ENCODE peak calls at places on chromosomes 4 and X, in nine cellular contexts. One of them, this sample, is unnamed.

GRCh38 chr4:63049726-63050125 is 1359.5 kb downstream of the TECRL start:
- DNase-seq in RCC 7860: no peak
- DNase-seq in Calu3: no peak
- DNase-seq in activated CD8-positive, alpha-beta memory T cell treated with anti-CD3 and anti-CD28 coated beads for 1 hour: no peak
- DNase-seq in GM20000: no peak
- DNase-seq in fibroblast of the aortic adventitia: no peak
- DNase-seq in stimulated activated CD4-positive, alpha-beta T cell treated with anti-CD3 and anti-CD28 coated beads, Interleukin-15, amount 100 ng/mL, for 1 hour: no peak
- DNase-seq in islet precursor cell: peak; percentile 97
- DNase-seq in erythroblast: no peak
- DNase-seq in this sample: no peak

GRCh38 chr4:70589785-70590184 is 2.3 kb upstream of the AMBN start:
- DNase-seq in RCC 7860: no peak
- DNase-seq in Calu3: no peak
- DNase-seq in activated CD8-positive, alpha-beta memory T cell treated with anti-CD3 and anti-CD28 coated beads for 1 hour: no peak
- DNase-seq in GM20000: peak; percentile 39
- DNase-seq in fibroblast of the aortic adventitia: no peak
- DNase-seq in stimulated activated CD4-positive, alpha-beta T cell treated with anti-CD3 and anti-CD28 coated beads, Interleukin-15, amount 100 ng/mL, for 1 hour: no peak
- DNase-seq in islet precursor cell: no peak
- DNase-seq in erythroblast: no peak
- DNase-seq in this sample: no peak

GRCh38 chrX:39670281-39670680 is 427.5 kb downstream of the BCOR start:
- DNase-seq in RCC 7860: peak; percentile 29
- DNase-seq in Calu3: no peak
- DNase-seq in activated CD8-positive, alpha-beta memory T cell treated with anti-CD3 and anti-CD28 coated beads for 1 hour: no peak
- DNase-seq in GM20000: no peak
- DNase-seq in fibroblast of the aortic adventitia: no peak
- DNase-seq in stimulated activated CD4-positive, alpha-beta T cell treated with anti-CD3 and anti-CD28 coated beads, Interleukin-15, amount 100 ng/mL, for 1 hour: no peak
- DNase-seq in islet precursor cell: no peak
- DNase-seq in erythroblast: no peak
- DNase-seq in this sample: no peak

GRCh38 chrX:9745417-9746115 is 20.1 kb downstream of the GPR143 start:
- DNase-seq in RCC 7860: peak; percentile 4
- DNase-seq in Calu3: no peak
- DNase-seq in activated CD8-positive, alpha-beta memory T cell treated with anti-CD3 and anti-CD28 coated beads for 1 hour: no peak
- DNase-seq in GM20000: no peak
- DNase-seq in fibroblast of the aortic adventitia: peak; percentile 48
- DNase-seq in stimulated activated CD4-positive, alpha-beta T cell treated with anti-CD3 and anti-CD28 coated beads, Interleukin-15, amount 100 ng/mL, for 1 hour: no peak
- DNase-seq in islet precursor cell: peak; percentile 86
- DNase-seq in erythroblast: no peak
- DNase-seq in this sample: no peak

GRCh38 chr4:10074767-10075105 is 41.9 kb downstream of the WDR1 start:
- DNase-seq in RCC 7860: peak; percentile 55
- DNase-seq in Calu3: no peak
- DNase-seq in activated CD8-positive, alpha-beta memory T cell treated with anti-CD3 and anti-CD28 coated beads for 1 hour: no peak
- DNase-seq in GM20000: peak; percentile 16
- DNase-seq in fibroblast of the aortic adventitia: peak; percentile 20
- DNase-seq in stimulated activated CD4-positive, alpha-beta T cell treated with anti-CD3 and anti-CD28 coated beads, Interleukin-15, amount 100 ng/mL, for 1 hour: no peak
- DNase-seq in islet precursor cell: peak; percentile 71
- DNase-seq in erythroblast: peak; percentile 48
- DNase-seq in this sample: peak; percentile 22

GRCh38 chr4:80036949-80037348 is 36.1 kb downstream of the ANTXR2 start:
- DNase-seq in RCC 7860: no peak
- DNase-seq in Calu3: no peak
- DNase-seq in activated CD8-positive, alpha-beta memory T cell treated with anti-CD3 and anti-CD28 coated beads for 1 hour: no peak
- DNase-seq in GM20000: no peak
- DNase-seq in fibroblast of the aortic adventitia: peak; percentile 97
- DNase-seq in stimulated activated CD4-positive, alpha-beta T cell treated with anti-CD3 and anti-CD28 coated beads, Interleukin-15, amount 100 ng/mL, for 1 hour: no peak
- DNase-seq in islet precursor cell: no peak
- DNase-seq in erythroblast: no peak
- DNase-seq in this sample: peak; percentile 87

GRCh38 chr4:89305712-89306437 is 1.7 kb downstream of the GPRIN3 start:
- DNase-seq in RCC 7860: peak; percentile 56
- DNase-seq in Calu3: peak; percentile 35
- DNase-seq in activated CD8-positive, alpha-beta memory T cell treated with anti-CD3 and anti-CD28 coated beads for 1 hour: no peak
- DNase-seq in GM20000: no peak
- DNase-seq in fibroblast of the aortic adventitia: no peak
- DNase-seq in stimulated activated CD4-positive, alpha-beta T cell treated with anti-CD3 and anti-CD28 coated beads, Interleukin-15, amount 100 ng/mL, for 1 hour: no peak
- DNase-seq in islet precursor cell: no peak
- DNase-seq in erythroblast: no peak
- DNase-seq in this sample: peak; percentile 40

GRCh38 chrX:131675596-131676194 is 131.8 kb downstream of the OR13H1 start:
- DNase-seq in RCC 7860: peak; percentile 5
- DNase-seq in Calu3: peak; percentile 3
- DNase-seq in activated CD8-positive, alpha-beta memory T cell treated with anti-CD3 and anti-CD28 coated beads for 1 hour: no peak
- DNase-seq in GM20000: peak; percentile 12
- DNase-seq in fibroblast of the aortic adventitia: peak; percentile 6
- DNase-seq in stimulated activated CD4-positive, alpha-beta T cell treated with anti-CD3 and anti-CD28 coated beads, Interleukin-15, amount 100 ng/mL, for 1 hour: no peak
- DNase-seq in islet precursor cell: no peak
- DNase-seq in erythroblast: peak; percentile 0
- DNase-seq in this sample: no peak

GRCh38 chr4:27176400-27176799 is 315.8 kb downstream of the STIM2 start:
- DNase-seq in RCC 7860: no peak
- DNase-seq in Calu3: peak; percentile 53
- DNase-seq in activated CD8-positive, alpha-beta memory T cell treated with anti-CD3 and anti-CD28 coated beads for 1 hour: no peak
- DNase-seq in GM20000: no peak
- DNase-seq in fibroblast of the aortic adventitia: peak; percentile 84
- DNase-seq in stimulated activated CD4-positive, alpha-beta T cell treated with anti-CD3 and anti-CD28 coated beads, Interleukin-15, amount 100 ng/mL, for 1 hour: no peak
- DNase-seq in islet precursor cell: peak; percentile 62
- DNase-seq in erythroblast: peak; percentile 25
- DNase-seq in this sample: no peak

GRCh38 chrX:9902651-9903050 is 64.5 kb upstream of the CLDN34 start:
- DNase-seq in RCC 7860: no peak
- DNase-seq in Calu3: no peak
- DNase-seq in activated CD8-positive, alpha-beta memory T cell treated with anti-CD3 and anti-CD28 coated beads for 1 hour: no peak
- DNase-seq in GM20000: no peak
- DNase-seq in fibroblast of the aortic adventitia: no peak
- DNase-seq in stimulated activated CD4-positive, alpha-beta T cell treated with anti-CD3 and anti-CD28 coated beads, Interleukin-15, amount 100 ng/mL, for 1 hour: no peak
- DNase-seq in islet precursor cell: no peak
- DNase-seq in erythroblast: no peak
- DNase-seq in this sample: peak; percentile 69

GRCh38 chrX:131677655-131678628 is 134.1 kb downstream of the OR13H1 start:
- DNase-seq in RCC 7860: peak; percentile 6
- DNase-seq in Calu3: peak; percentile 50
- DNase-seq in activated CD8-positive, alpha-beta memory T cell treated with anti-CD3 and anti-CD28 coated beads for 1 hour: peak; percentile 0
- DNase-seq in GM20000: peak; percentile 55
- DNase-seq in fibroblast of the aortic adventitia: peak; percentile 20
- DNase-seq in stimulated activated CD4-positive, alpha-beta T cell treated with anti-CD3 and anti-CD28 coated beads, Interleukin-15, amount 100 ng/mL, for 1 hour: no peak
- DNase-seq in islet precursor cell: peak; percentile 70
- DNase-seq in erythroblast: peak; percentile 47
- DNase-seq in this sample: no peak

GRCh38 chr4:27861802-27862201 is 1001.2 kb downstream of the STIM2 start:
- DNase-seq in RCC 7860: no peak
- DNase-seq in Calu3: no peak
- DNase-seq in activated CD8-positive, alpha-beta memory T cell treated with anti-CD3 and anti-CD28 coated beads for 1 hour: no peak
- DNase-seq in GM20000: no peak
- DNase-seq in fibroblast of the aortic adventitia: peak; percentile 1
- DNase-seq in stimulated activated CD4-positive, alpha-beta T cell treated with anti-CD3 and anti-CD28 coated beads, Interleukin-15, amount 100 ng/mL, for 1 hour: no peak
- DNase-seq in islet precursor cell: no peak
- DNase-seq in erythroblast: no peak
- DNase-seq in this sample: no peak

GRCh38 chr4:153293675-153294057 is 50.8 kb upstream of the MND1 start:
- DNase-seq in RCC 7860: no peak
- DNase-seq in Calu3: no peak
- DNase-seq in activated CD8-positive, alpha-beta memory T cell treated with anti-CD3 and anti-CD28 coated beads for 1 hour: no peak
- DNase-seq in GM20000: no peak
- DNase-seq in fibroblast of the aortic adventitia: no peak
- DNase-seq in stimulated activated CD4-positive, alpha-beta T cell treated with anti-CD3 and anti-CD28 coated beads, Interleukin-15, amount 100 ng/mL, for 1 hour: no peak
- DNase-seq in islet precursor cell: no peak
- DNase-seq in erythroblast: no peak
- DNase-seq in this sample: no peak

GRCh38 chrX:154458954-154459829 is 1.1 kb downstream of the PLXNA3 start:
- DNase-seq in RCC 7860: peak; percentile 27
- DNase-seq in Calu3: peak; percentile 52
- DNase-seq in activated CD8-positive, alpha-beta memory T cell treated with anti-CD3 and anti-CD28 coated beads for 1 hour: no peak
- DNase-seq in GM20000: no peak
- DNase-seq in fibroblast of the aortic adventitia: no peak
- DNase-seq in stimulated activated CD4-positive, alpha-beta T cell treated with anti-CD3 and anti-CD28 coated beads, Interleukin-15, amount 100 ng/mL, for 1 hour: no peak
- DNase-seq in islet precursor cell: no peak
- DNase-seq in erythroblast: peak; percentile 47
- DNase-seq in this sample: peak; percentile 47

GRCh38 chr4:88138561-88138960 is 19.9 kb downstream of the ABCG2 start:
- DNase-seq in RCC 7860: peak; percentile 59
- DNase-seq in Calu3: no peak
- DNase-seq in activated CD8-positive, alpha-beta memory T cell treated with anti-CD3 and anti-CD28 coated beads for 1 hour: no peak
- DNase-seq in GM20000: no peak
- DNase-seq in fibroblast of the aortic adventitia: peak; percentile 77
- DNase-seq in stimulated activated CD4-positive, alpha-beta T cell treated with anti-CD3 and anti-CD28 coated beads, Interleukin-15, amount 100 ng/mL, for 1 hour: no peak
- DNase-seq in islet precursor cell: no peak
- DNase-seq in erythroblast: no peak
- DNase-seq in this sample: peak; percentile 83

GRCh38 chr4:112036881-112037280 is 108.4 kb upstream of the FAM241A start:
- DNase-seq in RCC 7860: no peak
- DNase-seq in Calu3: no peak
- DNase-seq in activated CD8-positive, alpha-beta memory T cell treated with anti-CD3 and anti-CD28 coated beads for 1 hour: no peak
- DNase-seq in GM20000: no peak
- DNase-seq in fibroblast of the aortic adventitia: no peak
- DNase-seq in stimulated activated CD4-positive, alpha-beta T cell treated with anti-CD3 and anti-CD28 coated beads, Interleukin-15, amount 100 ng/mL, for 1 hour: no peak
- DNase-seq in islet precursor cell: no peak
- DNase-seq in erythroblast: no peak
- DNase-seq in this sample: no peak

GRCh38 chrX:17009856-17010650 is 63.6 kb downstream of the REPS2 start:
- DNase-seq in RCC 7860: no peak
- DNase-seq in Calu3: no peak
- DNase-seq in activated CD8-positive, alpha-beta memory T cell treated with anti-CD3 and anti-CD28 coated beads for 1 hour: no peak
- DNase-seq in GM20000: no peak
- DNase-seq in fibroblast of the aortic adventitia: no peak
- DNase-seq in stimulated activated CD4-positive, alpha-beta T cell treated with anti-CD3 and anti-CD28 coated beads, Interleukin-15, amount 100 ng/mL, for 1 hour: no peak
- DNase-seq in islet precursor cell: no peak
- DNase-seq in erythroblast: no peak
- DNase-seq in this sample: no peak